ENCODE peak calls at places on chromosome 2, in four cellular contexts. I, P, L and T are unnamed samples.

GRCh38 chr2:166539340-166540162 is 45.5 kb upstream of the SCN7A start:
- DNase-seq in I (no peak), P (no peak), L (no peak), T (no peak)

GRCh38 chr2:45009928-45010705 is 865 bp upstream of the SIX2 start:
- DNase-seq in I (peak; percentile 38), P (no peak), L (peak; percentile 84), T (no peak)

GRCh38 chr2:98483257-98483861 is 38.7 kb downstream of the INPP4A start:
- DNase-seq in I (no peak), P (no peak), L (no peak), T (peak; percentile 71)

GRCh38 chr2:12412898-12413305 is 303.8 kb upstream of the TRIB2 start:
- DNase-seq in I (no peak), P (no peak), L (no peak), T (no peak)

GRCh38 chr2:126558029-126558428 is 97.9 kb upstream of the GYPC start:
- DNase-seq in I (no peak), P (no peak), L (no peak), T (no peak)

GRCh38 chr2:232410238-232410900 is 3.7 kb downstream of the ALPG start:
- DNase-seq in I (no peak), P (no peak), L (no peak), T (no peak)

GRCh38 chr2:191635333-191636234 is 42.4 kb upstream of the NABP1 start:
- DNase-seq in I (no peak), P (no peak), L (no peak), T (no peak)

GRCh38 chr2:108587621-108588020 is 53.4 kb downstream of the LIMS1 start:
- DNase-seq in I (no peak), P (peak; percentile 36), L (peak; percentile 31), T (no peak)

GRCh38 chr2:24818721-24819167 is 25.5 kb downstream of the CENPO start:
- DNase-seq in I (no peak), P (no peak), L (no peak), T (peak; percentile 50)

GRCh38 chr2:26530141-26530540 is 52.2 kb upstream of the OTOF start:
- DNase-seq in I (no peak), P (no peak), L (no peak), T (peak; percentile 51)

GRCh38 chr2:224056889-224057288 is 17.8 kb upstream of the SERPINE2 start:
- DNase-seq in I (no peak), P (no peak), L (no peak), T (no peak)

GRCh38 chr2:66673286-66673685 is 238.4 kb downstream of the MEIS1 start:
- DNase-seq in I (no peak), P (no peak), L (no peak), T (no peak)

GRCh38 chr2:182078988-182079602 is 93.4 kb downstream of the PPP1R1C start:
- DNase-seq in I (no peak), P (no peak), L (no peak), T (no peak)

GRCh38 chr2:212208467-212208866 is 330.1 kb downstream of the ERBB4 start:
- DNase-seq in I (no peak), P (no peak), L (no peak), T (no peak)

GRCh38 chr2:138369856-138370255 is 131.7 kb upstream of the SPOPL start:
- DNase-seq in I (no peak), P (no peak), L (no peak), T (no peak)

GRCh38 chr2:133369896-133370295 is 198.4 kb downstream of the NCKAP5 start:
- DNase-seq in I (no peak), P (no peak), L (no peak), T (no peak)

GRCh38 chr2:141767051-141767450 is 363.8 kb downstream of the LRP1B start:
- DNase-seq in I (no peak), P (no peak), L (no peak), T (no peak)

GRCh38 chr2:212537311-212538155 is 1.1 kb downstream of the ERBB4 start:
- DNase-seq in I (peak; percentile 50), P (no peak), L (peak; percentile 30), T (peak; percentile 76)

GRCh38 chr2:69165079-69165478 is 152.1 kb downstream of the ANTXR1 start:
- DNase-seq in I (no peak), P (no peak), L (no peak), T (no peak)

GRCh38 chr2:69166465-69166811 is 153.5 kb downstream of the ANTXR1 start:
- DNase-seq in I (no peak), P (no peak), L (no peak), T (no peak)

GRCh38 chr2:69167469-69167822 is 154.5 kb downstream of the ANTXR1 start:
- DNase-seq in I (no peak), P (no peak), L (no peak), T (no peak)

GRCh38 chr2:69168144-69168813 is 155.3 kb downstream of the ANTXR1 start:
- DNase-seq in I (no peak), P (no peak), L (no peak), T (no peak)

DNA sequence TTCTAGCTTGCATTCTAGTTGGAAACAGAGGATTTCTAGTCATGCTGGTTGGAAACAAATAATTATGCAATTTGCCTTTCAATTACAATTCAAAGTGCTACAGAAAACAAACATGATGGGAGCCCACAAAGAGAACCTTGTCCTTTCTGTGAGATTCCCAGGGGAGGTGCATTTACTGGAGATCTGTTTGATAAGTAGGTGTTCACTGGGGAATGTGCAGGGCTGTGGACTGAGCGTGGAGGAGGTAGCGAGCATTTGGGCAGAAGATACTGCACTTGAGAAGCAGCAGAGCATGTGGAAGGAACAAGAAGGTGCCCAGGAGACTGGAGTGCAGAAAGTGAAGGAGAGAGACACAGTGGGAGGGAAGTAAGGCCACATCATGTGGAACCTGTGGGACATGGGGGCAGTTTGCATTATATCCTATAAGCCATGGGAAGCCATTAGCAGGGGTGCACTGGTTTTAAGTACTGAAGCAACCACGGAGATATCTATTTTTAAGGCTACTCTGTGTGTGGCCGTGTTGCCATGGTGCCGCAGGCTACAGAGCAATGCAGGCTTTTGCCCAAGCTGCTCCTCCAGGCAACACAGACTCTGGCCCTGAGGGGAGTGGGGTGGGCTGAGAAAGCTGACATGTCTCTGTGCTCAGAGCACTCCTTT is 154.0 kb downstream of the ANTXR1 start:
- DNase-seq in I (no peak), P (no peak), L (no peak), T (no peak)
- H3K4me1 ChIP-seq in I (peaks cover 14% of the 10 kb centered on the region), P (peaks cover 25% of the 10 kb centered on the region), L (peaks cover 55% of the 10 kb centered on the region), T (peaks cover 6% of the 10 kb centered on the region)

GRCh38 chr2:177665328-177665727 is 272.8 kb downstream of the AGPS start:
- DNase-seq in I (no peak), P (no peak), L (no peak), T (no peak)
- H3K27me3 ChIP-seq in I (no peaks in the 10 kb centered on the region), P (no peaks in the 10 kb centered on the region), L (no peaks in the 10 kb centered on the region), T (no peaks in the 10 kb centered on the region)

GRCh38 chr2:219041252-219041651 is at the start of gene CFAP65:
- DNase-seq in I (no peak), P (no peak), L (no peak), T (peak; percentile 77)
- H3K4me3 ChIP-seq in I (no peak within 1 kb of the TSS), P (no peak within 1 kb of the TSS), L (peak within 1 kb of the TSS; percentile 45), T (peak within 1 kb of the TSS; percentile 24)

GRCh38 chr2:48448274-48449061 is 81.5 kb upstream of the STON1 start:
- DNase-seq in I (no peak), P (no peak), L (no peak), T (no peak)

GRCh38 chr2:48444404-48444803 is 85.5 kb upstream of the STON1 start:
- DNase-seq in I (no peak), P (no peak), L (no peak), T (no peak)

GRCh38 chr2:48442610-48443360 is 87.2 kb upstream of the STON1 start:
- DNase-seq in I (no peak), P (no peak), L (no peak), T (no peak)

GRCh38 chr2:48450256-48450655 is 79.7 kb upstream of the STON1 start:
- DNase-seq in I (no peak), P (no peak), L (no peak), T (no peak)

GRCh38 chr2:48445091-48445725 is 84.7 kb upstream of the STON1 start:
- DNase-seq in I (no peak), P (no peak), L (no peak), T (no peak)
- H3K4me1 ChIP-seq in I (peaks cover 47% of the 10 kb centered on the region), P (peaks cover 8% of the 10 kb centered on the region), L (peaks cover 44% of the 10 kb centered on the region), T (peaks cover 93% of the 10 kb centered on the region)

GRCh38 chr2:222105046-222105445 is 193.8 kb downstream of the PAX3 start:
- DNase-seq in I (no peak), P (no peak), L (no peak), T (no peak)

GRCh38 chr2:222100704-222101103 is 198.1 kb downstream of the PAX3 start:
- DNase-seq in I (no peak), P (no peak), L (no peak), T (no peak)

GRCh38 chr2:222102746-222103349 is 195.9 kb downstream of the PAX3 start:
- DNase-seq in I (no peak), P (no peak), L (no peak), T (no peak)
- H3K27me3 ChIP-seq in I (no peaks in the 10 kb centered on the region), P (no peaks in the 10 kb centered on the region), L (peaks cover 53% of the 10 kb centered on the region), T (no peaks in the 10 kb centered on the region)

DNA sequence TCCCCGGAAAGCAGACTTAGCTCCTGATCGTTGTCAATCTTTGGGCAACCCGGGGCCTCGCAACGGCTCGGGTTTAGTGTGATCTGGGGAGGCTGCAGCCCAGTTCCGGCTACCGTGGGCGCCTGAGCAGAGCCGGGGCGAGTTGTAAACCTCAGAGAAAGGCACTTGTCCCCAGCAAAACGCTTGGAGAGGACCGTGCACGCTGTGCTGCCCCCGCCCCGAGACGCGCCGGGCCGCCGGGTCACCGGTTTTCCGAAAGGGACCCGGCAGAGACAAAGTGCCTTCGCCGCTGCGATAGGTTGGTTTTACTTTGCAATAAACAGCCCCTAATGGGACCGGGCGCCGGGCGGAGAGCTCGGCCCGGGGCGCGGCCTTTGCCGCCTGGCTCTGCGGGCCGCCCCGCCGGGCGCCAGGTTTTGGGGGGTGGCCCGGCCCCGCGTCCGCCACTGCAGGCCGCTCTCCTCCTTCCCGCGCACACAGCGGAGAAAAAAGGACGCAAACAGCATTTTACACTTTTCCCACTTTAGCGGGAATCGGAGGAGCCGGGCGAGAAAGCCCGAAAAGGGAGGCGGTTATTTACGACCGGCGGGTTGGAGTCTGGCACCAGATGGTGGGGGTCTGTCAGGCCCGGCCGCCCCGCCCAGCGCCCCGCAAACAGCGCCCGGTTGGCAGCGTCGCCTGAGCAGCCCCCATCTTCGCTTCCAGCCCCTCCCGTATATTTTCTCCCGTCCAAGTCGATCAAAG is 136.0 kb downstream of the INSIG2 start:
- DNase-seq in I (peak; percentile 40), P (no peak), L (peak; percentile 12), T (peak; percentile 86)
- H3K4me3 ChIP-seq in I (peak overlapping the region; percentile 37), P (peak overlapping the region; percentile 16), L (peak overlapping the region; percentile 62), T (peak overlapping the region; percentile 51)

GRCh38 chr2:85761512-85761944 is 7.7 kb downstream of the ATOH8 start:
- DNase-seq in I (no peak), P (no peak), L (no peak), T (no peak)

GRCh38 chr2:85763132-85763531 is 9.3 kb downstream of the ATOH8 start:
- DNase-seq in I (no peak), P (no peak), L (no peak), T (no peak)

GRCh38 chr2:85760872-85761271 is 7.1 kb downstream of the ATOH8 start:
- DNase-seq in I (no peak), P (no peak), L (no peak), T (no peak)

GRCh38 chr2:85760371-85760770 is 6.6 kb downstream of the ATOH8 start:
- DNase-seq in I (no peak), P (no peak), L (no peak), T (no peak)

DNA sequence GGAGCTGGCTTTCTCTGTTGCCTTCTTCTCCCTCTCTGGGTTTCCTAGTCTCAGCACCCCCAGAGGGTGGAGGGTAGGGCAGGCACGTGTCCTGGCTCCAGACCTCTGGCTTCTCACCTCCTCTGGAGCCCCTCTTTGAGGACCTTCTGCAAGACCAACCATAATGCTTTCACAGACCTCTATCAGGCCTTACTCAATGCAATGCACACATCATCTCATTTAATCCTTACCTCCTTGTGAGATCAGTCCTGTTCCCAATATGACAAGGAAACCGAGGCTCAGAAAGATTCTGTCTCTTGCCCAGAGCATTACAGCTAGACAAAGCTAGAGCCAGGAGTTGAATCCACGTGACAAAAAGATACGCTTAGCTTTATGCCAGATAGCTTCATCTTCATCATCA is 8.2 kb downstream of the ATOH8 start:
- DNase-seq in I (no peak), P (no peak), L (no peak), T (no peak)
- H3K4me1 ChIP-seq in I (peaks cover 39% of the 10 kb centered on the region), P (peaks cover 22% of the 10 kb centered on the region), L (peaks cover 99% of the 10 kb centered on the region), T (peaks cover 18% of the 10 kb centered on the region)